ENCODE peak calls at places on chromosomes 6 and 20, in four cellular contexts. X is H1, M is HepG2, D is GM12878. I is an unnamed sample.

GRCh38 chr6:131383421-131384411 is 189.3 kb upstream of the ARG1 start:
- DNase-seq in X (no peak), M (no peak), D (no peak), I (no peak)

GRCh38 chr6:112481256-112481655 is 134.1 kb downstream of the RFPL4B start:
- DNase-seq in X (no peak), M (no peak), D (no peak), I (no peak)

GRCh38 chr6:125871365-125871764 is 80.6 kb downstream of the NCOA7 start:
- DNase-seq in X (no peak), M (no peak), D (no peak), I (no peak)

GRCh38 chr6:33276864-33277662 is at the start of gene B3GALT4:
- DNase-seq in X (peak; percentile 86), M (no peak), D (peak; percentile 49), I (peak; percentile 95)

GRCh38 chr6:56335733-56336132 is 88.4 kb upstream of the COL21A1 start:
- DNase-seq in X (no peak), M (no peak), D (no peak), I (no peak)

GRCh38 chr6:38637756-38638155 is 2.0 kb downstream of the BTBD9 start:
- DNase-seq in X (no peak), M (no peak), D (no peak), I (no peak)

GRCh38 chr6:163443985-163444553 is 29.6 kb downstream of the QKI start:
- DNase-seq in X (no peak), M (peak; percentile 20), D (no peak), I (peak; percentile 34)

GRCh38 chr6:127192911-127193503 is 73.7 kb upstream of the RNF146 start:
- DNase-seq in X (no peak), M (no peak), D (no peak), I (no peak)

GRCh38 chr20:58028123-58028522 is 200.3 kb downstream of the ANKRD60 start:
- DNase-seq in X (no peak), M (no peak), D (no peak), I (no peak)

GRCh38 chr6:14689639-14690038 is 556.2 kb upstream of the JARID2 start:
- DNase-seq in X (no peak), M (no peak), D (no peak), I (no peak)

GRCh38 chr6:165585060-165585459 is 78.0 kb downstream of the PDE10A start:
- DNase-seq in X (no peak), M (no peak), D (no peak), I (no peak)

GRCh38 chr6:166005846-166006592 is 161.6 kb downstream of the TBXT start:
- DNase-seq in X (no peak), M (no peak), D (no peak), I (no peak)

GRCh38 chr6:136549359-136550044 is 720 bp downstream of the MAP7 start:
- DNase-seq in X (no peak), M (no peak), D (no peak), I (peak; percentile 36)

GRCh38 chr6:160301341-160301740 is 42.7 kb upstream of the SLC22A2 start:
- DNase-seq in X (no peak), M (no peak), D (no peak), I (peak; percentile 1)
- TF ChIP-seq CBX5 in X (no peak), M (no peak), D (no peak), I (no peak)

DNA sequence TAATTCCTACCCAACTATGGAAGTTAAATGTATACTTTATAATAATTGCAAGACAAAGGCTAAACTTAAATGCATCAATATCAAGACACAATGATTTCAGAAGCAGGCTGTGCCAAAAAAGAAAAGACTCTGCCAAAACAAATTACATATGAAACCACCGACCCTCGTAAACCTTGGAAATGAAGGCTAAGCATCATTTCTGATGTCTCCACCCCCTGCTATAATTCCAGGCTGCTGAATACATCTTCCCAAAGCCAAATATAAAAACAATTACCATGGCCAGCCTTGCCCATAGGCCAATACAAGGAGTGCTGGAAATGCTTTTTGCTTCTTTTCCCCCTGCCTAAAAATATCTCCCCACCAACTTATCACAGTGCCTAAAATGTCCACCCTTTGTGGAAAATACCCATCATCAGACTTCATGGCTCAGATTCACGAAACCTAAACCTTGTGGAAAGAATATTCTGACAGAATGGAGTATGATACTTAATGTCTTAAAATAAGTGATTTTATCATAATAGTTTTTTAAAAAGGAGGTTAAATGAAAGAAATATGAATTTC is 37.4 kb downstream of the RCAN2 start:
- DNase-seq in X (no peak), M (no peak), D (no peak), I (no peak)
- TF ChIP-seq CHD2 in X (no peak), M (no peak), D (no peak), I (no peak)

DNA sequence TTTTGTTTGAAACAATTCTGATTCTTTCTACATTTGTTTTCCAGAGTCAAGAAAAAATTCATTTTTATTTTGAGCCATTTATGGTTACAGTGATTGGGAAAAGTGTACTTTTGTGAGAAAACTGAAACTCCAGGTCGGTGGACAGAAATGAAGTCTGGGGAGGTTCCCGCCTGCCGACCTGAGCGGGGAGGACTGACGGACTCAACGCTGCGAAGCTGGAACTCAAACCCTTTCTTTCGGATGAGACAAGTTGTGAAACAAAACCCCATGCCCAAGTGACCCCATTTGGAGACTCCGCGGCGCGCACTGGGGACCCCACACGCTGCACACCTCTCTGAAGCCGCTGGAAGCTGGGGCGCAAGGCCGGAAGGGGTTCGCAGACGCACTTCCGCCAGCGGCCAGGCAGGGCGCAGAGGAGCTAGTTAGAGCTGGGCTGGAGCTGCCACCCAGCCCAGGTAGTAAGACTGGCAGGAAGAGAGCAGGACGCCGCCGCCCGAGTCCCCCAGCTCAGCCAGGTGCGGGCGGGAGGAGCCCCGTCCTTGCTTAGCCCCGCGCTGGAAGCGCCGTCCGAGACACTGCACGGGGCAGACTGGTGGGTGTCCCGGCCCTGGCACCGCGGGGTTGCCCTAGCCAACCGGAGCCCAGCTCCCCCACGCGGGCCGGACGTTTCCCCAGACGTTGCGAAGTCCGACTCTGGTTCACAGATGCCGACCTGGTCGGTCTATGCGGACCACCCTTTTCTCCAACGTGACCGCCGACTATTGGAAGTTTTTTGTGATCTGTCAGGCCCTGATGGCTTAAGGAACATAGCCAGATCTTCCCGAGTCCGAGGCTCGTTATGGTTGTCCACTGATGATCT is 19.8 kb upstream of the ZSCAN16 start:
- DNase-seq in X (peak; percentile 72), M (peak; percentile 80), D (peak; percentile 60), I (peak; percentile 94)
- TF ChIP-seq CBX5 in X (no peak), M (peak; percentile 69), D (peak; percentile 49), I (peak; percentile 44)

GRCh38 chr6:52976591-52977035 is 18.5 kb downstream of the GSTA4 start:
- DNase-seq in X (no peak), M (no peak), D (no peak), I (no peak)
- TF ChIP-seq CHD2 in X (no peak), M (no peak), D (no peak), I (no peak)

GRCh38 chr6:89745728-89746127 is 73.9 kb downstream of the MDN1 start:
- DNase-seq in X (no peak), M (no peak), D (no peak), I (no peak)
- TF ChIP-seq CBX5 in X (no peak), M (no peak), D (no peak), I (no peak)

DNA sequence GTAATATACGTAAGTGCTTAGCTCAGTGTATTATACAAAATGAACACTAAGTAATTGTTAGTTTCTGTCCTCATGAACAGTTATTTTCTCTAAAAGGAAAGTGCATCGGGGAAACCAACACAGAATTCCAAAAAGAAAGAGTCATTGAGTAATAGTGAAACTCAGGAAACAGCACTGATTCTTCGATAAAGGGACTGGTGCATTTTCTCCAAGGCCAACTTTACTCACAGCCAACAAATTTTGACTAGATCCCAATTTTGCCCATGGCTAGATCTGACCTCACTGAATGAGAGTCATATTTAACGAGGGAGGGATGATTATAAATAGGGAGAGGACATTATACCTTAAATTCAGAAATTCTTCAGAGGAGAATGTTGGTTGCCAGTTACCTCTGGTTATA is 390.9 kb upstream of the NRSN1 start:
- DNase-seq in X (no peak), M (no peak), D (no peak), I (no peak)
- TF ChIP-seq CHD2 in X (no peak), M (no peak), D (no peak), I (no peak)

I was measured in K562.